ENCODE peak calls at places on chromosomes 16 and 17, in seven cellular contexts. E, C, J, K, N, X and P are unnamed samples.
A peak's percentile ranks its signal among the peaks of the same experiment; 100 is the strongest.

GRCh38 chr16:22692916-22693646 is 120.9 kb upstream of the HS3ST2 start:
- DNase-seq in E (no peak), C (no peak), J (no peak), K (no peak), N (no peak), X (no peak), P (no peak)

GRCh38 chr17:19304209-19304608 is 58.3 kb downstream of the B9D1 start:
- DNase-seq in E (no peak), C (no peak), J (peak; percentile 89), K (peak; percentile 15), N (no peak), X (peak; percentile 73), P (no peak)

GRCh38 chr17:40915199-40915661 is 22.2 kb downstream of the KRT23 start:
- DNase-seq in E (peak; percentile 91), C (no peak), J (no peak), K (no peak), N (no peak), X (no peak), P (no peak)

GRCh38 chr17:80180192-80180591 is 10.4 kb downstream of the CARD14 start:
- DNase-seq in E (no peak), C (no peak), J (no peak), K (no peak), N (no peak), X (no peak), P (no peak)

GRCh38 chr17:41002814-41003213 is 3.1 kb upstream of the KRTAP3-2 start:
- DNase-seq in E (no peak), C (no peak), J (no peak), K (no peak), N (no peak), X (no peak), P (no peak)

GRCh38 chr16:13426736-13427135 is 493.2 kb upstream of the ERCC4 start:
- DNase-seq in E (no peak), C (no peak), J (no peak), K (no peak), N (no peak), X (no peak), P (no peak)

GRCh38 chr17:65183736-65184135 is 46.6 kb downstream of the RGS9 start:
- DNase-seq in E (no peak), C (no peak), J (no peak), K (no peak), N (no peak), X (no peak), P (no peak)

GRCh38 chr17:499836-500543 is 147.4 kb upstream of the RPH3AL start:
- DNase-seq in E (no peak), C (no peak), J (no peak), K (peak; percentile 58), N (no peak), X (peak; percentile 59), P (no peak)

GRCh38 chr16:83785455-83785854 is 22.3 kb upstream of the HSBP1 start:
- DNase-seq in E (no peak), C (no peak), J (no peak), K (no peak), N (no peak), X (no peak), P (no peak)

GRCh38 chr16:4200781-4201137 is 41.1 kb downstream of the SRL start:
- DNase-seq in E (no peak), C (no peak), J (no peak), K (no peak), N (no peak), X (no peak), P (no peak)

GRCh38 chr17:36674278-36674650 is 72.9 kb downstream of the MRM1 start:
- DNase-seq in E (no peak), C (peak; percentile 13), J (no peak), K (peak; percentile 83), N (no peak), X (no peak), P (no peak)

GRCh38 chr16:85347213-85347591 is 234.9 kb upstream of the CIBAR2 start:
- DNase-seq in E (no peak), C (no peak), J (peak; percentile 64), K (no peak), N (no peak), X (no peak), P (no peak)

GRCh38 chr17:3535253-3535995 is 22.2 kb downstream of the TRPV3 start:
- DNase-seq in E (no peak), C (no peak), J (peak; percentile 88), K (peak; percentile 63), N (peak; percentile 81), X (peak; percentile 69), P (no peak)

GRCh38 chr17:80009391-80010282 is 26.0 kb downstream of the TBC1D16 start:
- DNase-seq in E (no peak), C (no peak), J (peak; percentile 70), K (no peak), N (peak; percentile 33), X (no peak), P (peak; percentile 52)

GRCh38 chr16:80317132-80318098 is 223.4 kb upstream of the DYNLRB2 start:
- DNase-seq in E (no peak), C (no peak), J (no peak), K (no peak), N (no peak), X (no peak), P (no peak)

GRCh38 chr17:53032861-53033271 is 789.9 kb upstream of the KIF2B start:
- DNase-seq in E (no peak), C (no peak), J (no peak), K (peak; percentile 1), N (no peak), X (no peak), P (no peak)

GRCh38 chr16:1152651-1153259 is at the start of gene CACNA1H:
- DNase-seq in E (no peak), C (peak; percentile 30), J (no peak), K (peak; percentile 8), N (peak; percentile 92), X (no peak), P (no peak)

GRCh38 chr16:1153480-1154160 is 714 bp downstream of the CACNA1H start:
- DNase-seq in E (no peak), C (no peak), J (no peak), K (no peak), N (peak; percentile 54), X (no peak), P (no peak)

GRCh38 chr16:1150511-1150982 is 2.4 kb upstream of the CACNA1H start:
- DNase-seq in E (no peak), C (no peak), J (no peak), K (peak; percentile 24), N (peak; percentile 73), X (no peak), P (no peak)

GRCh38 chr16:1152123-1152638 is 725 bp upstream of the CACNA1H start:
- DNase-seq in E (no peak), C (no peak), J (no peak), K (peak; percentile 28), N (peak; percentile 79), X (no peak), P (no peak)

DNA sequence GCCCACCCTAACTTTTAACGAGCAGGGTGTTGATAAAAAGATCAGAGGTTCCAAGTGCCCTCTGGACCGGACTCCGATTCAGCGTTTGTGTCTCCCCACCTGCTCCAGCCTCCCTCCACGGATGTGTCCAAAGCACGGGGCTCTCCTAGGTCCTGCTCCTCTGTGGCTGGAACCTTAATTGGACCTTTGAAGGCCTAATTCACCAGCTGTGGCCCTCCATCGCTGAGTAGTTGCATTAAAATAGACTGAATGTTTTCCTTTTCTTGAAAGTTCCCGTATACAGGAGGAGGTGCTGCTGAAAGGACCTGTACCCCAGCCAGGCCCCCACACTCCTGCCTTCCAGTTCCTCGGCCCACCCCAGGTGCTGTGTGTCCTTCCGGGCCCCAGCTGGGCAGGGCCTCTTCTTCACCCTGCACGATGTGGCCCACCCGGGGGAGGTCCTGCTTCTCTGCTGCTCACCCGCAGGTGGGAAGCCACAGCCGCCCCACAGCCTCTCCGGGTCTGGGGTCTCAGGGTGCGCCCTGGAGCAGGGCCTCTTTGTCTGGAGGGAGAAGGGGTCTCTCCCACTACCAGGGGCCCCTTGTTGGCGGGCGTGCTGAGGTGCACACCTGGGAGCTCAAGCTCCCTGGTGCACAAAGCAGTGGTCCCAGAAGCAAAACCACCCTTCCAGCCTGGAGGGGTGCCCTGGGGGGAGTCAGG is 1.3 kb upstream of the CACNA1H start:
- DNase-seq in E (no peak), C (no peak), J (no peak), K (no peak), N (peak; percentile 65), X (no peak), P (no peak)
- H3K4me3 ChIP-seq in E (no peak overlapping the region), C (no peak overlapping the region), J (no peak overlapping the region), K (no peak overlapping the region), N (no peak overlapping the region), X (no peak overlapping the region), P (no peak overlapping the region)

GRCh38 chr17:77356690-77357201 is 216.0 kb downstream of the SEC14L1 start:
- DNase-seq in E (no peak), C (no peak), J (peak; percentile 76), K (no peak), N (peak; percentile 41), X (no peak), P (no peak)

GRCh38 chr17:77353684-77354419 is 213.1 kb downstream of the SEC14L1 start:
- DNase-seq in E (no peak), C (no peak), J (no peak), K (no peak), N (no peak), X (no peak), P (no peak)

GRCh38 chr17:77356109-77356689 is 215.4 kb downstream of the SEC14L1 start:
- DNase-seq in E (no peak), C (no peak), J (no peak), K (no peak), N (peak; percentile 42), X (no peak), P (no peak)

GRCh38 chr17:77354420-77354720 is 213.6 kb downstream of the SEC14L1 start:
- DNase-seq in E (no peak), C (no peak), J (no peak), K (no peak), N (no peak), X (no peak), P (no peak)

GRCh38 chr17:77354721-77355455 is 214.1 kb downstream of the SEC14L1 start:
- DNase-seq in E (peak; percentile 94), C (no peak), J (peak; percentile 96), K (no peak), N (peak; percentile 98), X (no peak), P (no peak)
- H3K4me3 ChIP-seq in E (no peak overlapping the region), C (no peak overlapping the region), J (no peak overlapping the region), K (no peak overlapping the region), N (no peak overlapping the region), X (no peak overlapping the region), P (no peak overlapping the region)

GRCh38 chr16:87918314-87918713 is 18.0 kb downstream of the CA5A start:
- DNase-seq in E (no peak), C (no peak), J (no peak), K (no peak), N (peak; percentile 85), X (no peak), P (no peak)
- H3K4me3 ChIP-seq in E (no peak overlapping the region), C (no peak overlapping the region), J (no peak overlapping the region), K (no peak overlapping the region), N (no peak overlapping the region), X (no peak overlapping the region), P (no peak overlapping the region)

DNA sequence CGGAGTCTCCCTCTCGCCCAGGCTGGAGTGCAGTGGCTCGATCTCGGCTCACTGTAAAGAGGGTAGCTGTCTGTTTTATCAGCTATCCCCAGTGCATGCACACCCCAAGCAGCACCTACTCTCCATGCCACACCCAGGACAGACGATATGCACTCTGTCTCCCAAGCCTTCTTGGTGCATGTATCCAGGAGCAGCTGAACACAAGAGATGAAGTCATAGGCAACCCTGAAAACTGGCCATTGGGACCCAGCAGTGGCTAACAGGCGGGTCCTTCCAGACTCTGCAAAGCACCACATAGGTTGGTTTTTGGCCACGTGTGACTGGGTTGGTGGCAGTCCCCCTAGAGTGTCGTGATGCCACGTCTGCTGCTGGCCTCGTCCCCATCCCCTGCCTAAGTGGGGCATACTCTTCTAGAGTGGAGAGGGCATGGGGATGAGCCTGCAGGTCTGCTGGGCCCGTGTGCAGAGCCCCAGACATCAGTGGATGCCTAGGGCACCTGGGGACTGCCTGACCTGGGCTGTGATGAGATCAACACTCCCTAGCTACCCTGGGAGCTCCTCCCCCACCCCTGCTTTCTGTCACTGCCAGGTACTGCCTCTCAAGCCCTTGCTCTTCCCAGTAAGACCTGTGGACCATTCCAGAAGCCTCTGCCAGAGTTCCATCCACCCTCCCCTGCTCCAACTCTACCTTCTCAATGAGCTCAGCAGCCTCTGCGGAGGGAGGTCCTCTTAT is 9.3 kb downstream of the PDE6G start:
- DNase-seq in E (no peak), C (no peak), J (peak; percentile 22), K (no peak), N (no peak), X (no peak), P (no peak)
- H3K4me3 ChIP-seq in E (no peak overlapping the region), C (no peak overlapping the region), J (no peak overlapping the region), K (no peak overlapping the region), N (no peak overlapping the region), X (no peak overlapping the region), P (no peak overlapping the region)